ENCODE peak calls at places on chromosome 5, in eight cellular contexts. H is choroid plexus epithelial cell, N is IMR-90, O is foreskin fibroblast, E is glutamatergic neuron, S is fibroblast of the aortic adventitia, A is MCF 10A, B is nephron progenitor cell. I is an unnamed sample.

GRCh38 chr5:132540764-132541163 is 2.6 kb downstream of the IL5 start:
- DNase-seq in H (no peak), N (no peak), O (no peak), E (no peak), S (no peak), A (no peak), B (no peak), I (no peak)

GRCh38 chr5:169860585-169860984 is 119.7 kb downstream of the INSYN2B start:
- DNase-seq in H (no peak), N (no peak), O (no peak), E (no peak), S (no peak), A (no peak), B (no peak), I (no peak)

GRCh38 chr5:151134228-151134627 is 23.4 kb downstream of the ANXA6 start:
- DNase-seq in H (no peak), N (no peak), O (no peak), E (no peak), S (no peak), A (no peak), B (no peak), I (peak)

GRCh38 chr5:30959238-30959637 is 234.2 kb upstream of the CDH6 start:
- DNase-seq in H (no peak), N (peak), O (no peak), E (no peak), S (no peak), A (peak), B (no peak), I (no peak)

GRCh38 chr5:130385619-130386018 is 481.4 kb downstream of the CHSY3 start:
- DNase-seq in H (no peak), N (no peak), O (no peak), E (no peak), S (no peak), A (no peak), B (no peak), I (no peak)

GRCh38 chr5:10331341-10331796 is 22.1 kb upstream of the MARCHF6 start:
- DNase-seq in H (peak), N (peak), O (peak), E (no peak), S (peak), A (peak), B (no peak), I (no peak)

GRCh38 chr5:39171647-39172046 is 47.7 kb downstream of the FYB1 start:
- DNase-seq in H (no peak), N (no peak), O (no peak), E (no peak), S (no peak), A (no peak), B (no peak), I (no peak)

GRCh38 chr5:152505442-152506042 is 100.5 kb upstream of the NMUR2 start:
- DNase-seq in H (peak), N (peak), O (peak), E (peak), S (peak), A (peak), B (peak), I (peak)

GRCh38 chr5:36240779-36241635 is 718 bp downstream of the NADK2 start:
- DNase-seq in H (peak), N (peak), O (peak), E (peak), S (peak), A (peak), B (peak), I (peak)

GRCh38 chr5:53211799-53212198 is 102.2 kb upstream of the MOCS2 start:
- DNase-seq in H (peak), N (peak), O (peak), E (no peak), S (peak), A (peak), B (no peak), I (no peak)

GRCh38 chr5:100900142-100900795 is 2.8 kb downstream of the ST8SIA4 start:
- DNase-seq in H (peak), N (no peak), O (no peak), E (peak), S (peak), A (peak), B (peak), I (peak)

GRCh38 chr5:5751987-5752386 is 329.5 kb downstream of the ICE1 start:
- DNase-seq in H (no peak), N (no peak), O (no peak), E (no peak), S (no peak), A (no peak), B (no peak), I (no peak)

GRCh38 chr5:126967808-126968466 is 62.4 kb downstream of the MARCHF3 start:
- DNase-seq in H (no peak), N (no peak), O (no peak), E (no peak), S (peak), A (no peak), B (no peak), I (no peak)

GRCh38 chr5:40333459-40334241 is 346.1 kb upstream of the PTGER4 start:
- DNase-seq in H (peak), N (peak), O (peak), E (no peak), S (peak), A (peak), B (no peak), I (no peak)

GRCh38 chr5:56298329-56298962 is 65.3 kb upstream of the ANKRD55 start:
- DNase-seq in H (no peak), N (no peak), O (no peak), E (no peak), S (no peak), A (no peak), B (no peak), I (no peak)

GRCh38 chr5:152542741-152543140 is 137.7 kb upstream of the NMUR2 start:
- DNase-seq in H (peak), N (no peak), O (peak), E (no peak), S (no peak), A (peak), B (peak), I (no peak)

GRCh38 chr5:129631946-129632345 is 115.9 kb upstream of the MINAR2 start:
- DNase-seq in H (peak), N (no peak), O (peak), E (no peak), S (no peak), A (peak), B (no peak), I (no peak)

GRCh38 chr5:113508756-113509155 is 4.7 kb upstream of the YTHDC2 start:
- DNase-seq in H (no peak), N (no peak), O (no peak), E (no peak), S (peak), A (no peak), B (no peak), I (no peak)

GRCh38 chr5:22496666-22497065 is 356.5 kb downstream of the CDH12 start:
- DNase-seq in H (no peak), N (no peak), O (no peak), E (no peak), S (no peak), A (no peak), B (no peak), I (no peak)

GRCh38 chr5:113221294-113222176 is 213.3 kb downstream of the TSSK1B start:
- DNase-seq in H (no peak), N (peak), O (no peak), E (no peak), S (peak), A (no peak), B (no peak), I (no peak)

GRCh38 chr5:113043491-113043931 is 66.9 kb downstream of the DCP2 start:
- DNase-seq in H (no peak), N (no peak), O (no peak), E (peak), S (no peak), A (no peak), B (peak), I (no peak)

GRCh38 chr5:122730037-122730436 is 44.8 kb upstream of the SNX2 start:
- DNase-seq in H (no peak), N (no peak), O (no peak), E (no peak), S (no peak), A (no peak), B (no peak), I (no peak)

GRCh38 chr5:154190652-154191304 is at the start of gene GALNT10:
- DNase-seq in H (peak), N (peak), O (peak), E (peak), S (peak), A (peak), B (peak), I (peak)

GRCh38 chr5:157963761-157964160 is 104.8 kb upstream of the CLINT1 start:
- DNase-seq in H (no peak), N (no peak), O (no peak), E (no peak), S (no peak), A (no peak), B (no peak), I (no peak)

GRCh38 chr5:142611154-142611553 is 74.7 kb downstream of the FGF1 start:
- DNase-seq in H (peak), N (peak), O (no peak), E (peak), S (peak), A (peak), B (peak), I (peak)

GRCh38 chr5:5221731-5222130 is 81.6 kb downstream of the ADAMTS16 start:
- DNase-seq in H (peak), N (peak), O (no peak), E (no peak), S (peak), A (no peak), B (no peak), I (no peak)

GRCh38 chr5:134451618-134452505 is 40.2 kb upstream of the CDKN2AIPNL start:
- DNase-seq in H (peak), N (peak), O (peak), E (no peak), S (peak), A (peak), B (no peak), I (peak)

GRCh38 chr5:120936652-120937051 is 472.6 kb downstream of the PRR16 start:
- DNase-seq in H (no peak), N (no peak), O (no peak), E (no peak), S (no peak), A (no peak), B (no peak), I (no peak)

DNA sequence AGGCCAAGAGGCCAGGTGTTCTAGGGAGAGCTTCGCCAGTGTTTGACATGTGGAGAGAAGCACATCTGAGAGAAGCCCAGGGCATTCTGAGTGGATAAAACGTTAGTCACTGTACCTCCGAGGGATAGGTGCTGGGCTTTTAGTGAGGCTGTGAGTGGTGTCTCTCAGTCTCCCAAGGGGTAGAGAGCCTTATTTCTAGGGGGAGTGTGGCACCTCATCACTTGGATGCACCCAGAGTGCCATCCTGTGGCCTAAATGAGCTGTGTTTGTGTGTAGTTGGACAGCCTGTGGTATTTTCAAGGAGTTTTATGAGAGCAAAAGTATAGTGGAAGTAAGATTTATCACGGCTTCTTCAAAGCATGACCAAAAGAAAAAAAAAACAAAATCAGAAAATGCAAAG is 1046.9 kb upstream of the WWC1 start:
- DNase-seq in H (peak), N (no peak), O (no peak), E (peak), S (no peak), A (peak), B (peak), I (no peak)
- TF ChIP-seq CTCF in H (peak), N (peak), O (no peak), E (peak), S (no peak), A (peak), B (peak), I (no peak)

GRCh38 chr5:37667430-37667829 is 172.4 kb downstream of the GDNF start:
- DNase-seq in H (no peak), N (no peak), O (no peak), E (no peak), S (no peak), A (no peak), B (no peak), I (no peak)
- TF ChIP-seq CTCF in H (no peak), N (no peak), O (no peak), E (no peak), S (no peak), A (no peak), B (no peak), I (no peak)

DNA sequence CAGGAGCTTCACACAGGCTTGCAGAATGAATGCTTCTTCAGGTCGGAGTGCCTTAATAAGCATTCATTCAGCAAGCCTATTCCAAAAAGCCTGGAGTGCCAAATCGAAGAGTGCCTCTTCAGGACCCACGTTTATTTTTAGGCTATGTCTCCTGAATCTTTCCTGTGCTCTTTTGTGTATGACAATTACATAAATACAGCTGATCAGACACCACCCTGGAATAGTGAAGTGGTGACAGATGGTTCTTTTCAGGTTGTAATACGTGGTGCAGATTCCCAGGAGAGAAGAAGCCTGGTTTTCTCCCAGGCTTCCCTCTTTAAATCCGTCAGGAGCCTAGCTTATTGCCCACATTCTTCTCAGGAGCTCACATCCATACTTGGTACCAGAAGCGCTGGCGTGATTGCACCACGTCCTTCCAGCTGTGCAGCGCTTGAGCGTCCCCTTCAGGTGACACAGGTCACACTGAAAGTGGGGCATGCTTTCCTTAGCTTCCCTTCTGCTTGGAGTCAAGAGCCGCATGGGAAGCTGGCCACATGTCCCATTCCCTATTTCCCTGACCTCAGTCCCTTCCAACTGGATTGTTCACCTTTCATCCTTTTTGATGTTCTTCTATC is 123.1 kb downstream of the ADCY2 start:
- DNase-seq in H (no peak), N (no peak), O (no peak), E (no peak), S (no peak), A (no peak), B (peak), I (no peak)
- TF ChIP-seq CTCF in H (no peak), N (no peak), O (no peak), E (no peak), S (no peak), A (no peak), B (peak), I (no peak)

DNA sequence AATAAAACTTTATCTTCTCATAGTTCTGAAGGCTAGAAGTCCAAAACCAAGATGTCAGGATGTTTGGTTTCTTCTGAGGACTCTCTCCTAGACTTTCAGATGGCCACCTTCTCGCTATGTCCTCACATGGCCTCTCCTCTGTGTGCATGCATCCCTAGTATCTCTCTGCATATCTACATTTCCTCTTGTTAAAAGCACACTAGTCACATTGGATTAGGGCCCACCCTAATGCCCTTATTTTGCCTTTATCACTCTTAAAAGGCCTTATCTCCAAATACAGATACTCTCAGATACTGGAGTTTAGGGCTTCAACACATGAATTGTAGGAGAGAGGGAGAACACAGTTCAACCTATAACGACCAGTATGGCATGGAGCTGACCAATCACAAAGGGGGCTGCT is 151.7 kb downstream of the PRELID2 start:
- DNase-seq in H (no peak), N (no peak), O (no peak), E (no peak), S (no peak), A (no peak), B (no peak), I (no peak)
- TF ChIP-seq CTCF in H (no peak), N (no peak), O (no peak), E (no peak), S (no peak), A (no peak), B (no peak), I (no peak)

GRCh38 chr5:28779161-28779754 is 1740.9 kb upstream of the CDH9 start:
- DNase-seq in H (peak), N (no peak), O (no peak), E (no peak), S (no peak), A (peak), B (no peak), I (no peak)
- TF ChIP-seq CTCF in H (peak), N (no peak), O (no peak), E (no peak), S (no peak), A (peak), B (peak), I (no peak)